ENCODE peak calls at places on chromosomes 12 and 14, in eight cellular contexts. X, E, L, Z, H, A, F and N are unnamed samples.

GRCh38 chr14:33323979-33324378 is 385.3 kb downstream of the NPAS3 start:
- DNase-seq in F (no peak), E (no peak), H (no peak), X (no peak), A (no peak), Z (no peak), L (no peak), N (no peak)

GRCh38 chr14:104749111-104749649 is 3.8 kb upstream of the SIVA1 start:
- DNase-seq in F (no peak), E (peak), X (peak), H (peak), Z (peak), A (no peak), L (no peak), N (no peak)

GRCh38 chr12:104729091-104729490 is 229.0 kb downstream of the SLC41A2 start:
- DNase-seq in L (no peak), A (no peak), E (no peak), F (no peak), Z (no peak), X (no peak), H (no peak), N (no peak)

GRCh38 chr14:104686624-104687517 is 2.5 kb upstream of the INF2 start:
- DNase-seq in F (no peak), A (no peak), H (no peak), X (no peak), E (no peak), L (no peak), Z (peak), N (no peak)

GRCh38 chr12:122121341-122122192 is 43.0 kb downstream of the MLXIP start:
- DNase-seq in L (no peak), A (no peak), Z (no peak), H (no peak), X (no peak), F (no peak), E (peak), N (no peak)

GRCh38 chr12:58306266-58306995 is 365.1 kb downstream of the ATP23 start:
- DNase-seq in A (no peak), X (no peak), F (no peak), H (peak), L (no peak), E (no peak), Z (no peak), N (no peak)

GRCh38 chr12:111408116-111408440 is 2.4 kb downstream of the SH2B3 start:
- DNase-seq in F (no peak), X (no peak), Z (no peak), E (no peak), H (no peak), A (no peak), L (no peak), N (no peak)

GRCh38 chr14:101365329-101366158 is 195.8 kb upstream of the DIO3 start:
- DNase-seq in F (no peak), A (no peak), H (no peak), X (no peak), E (peak), L (no peak), Z (peak), N (no peak)

GRCh38 chr12:113154351-113154973 is 4.9 kb downstream of the CFAP73 start:
- DNase-seq in L (no peak), F (no peak), E (peak), H (peak), A (no peak), X (peak), Z (no peak), N (no peak)

GRCh38 chr14:53956427-53957201 is at the start of gene BMP4:
- DNase-seq in X (no peak), H (no peak), A (peak), Z (peak), E (peak), L (no peak), F (no peak), N (no peak)

GRCh38 chr12:75208851-75209781 is 523 bp downstream of the KCNC2 start:
- DNase-seq in E (peak), H (peak), X (no peak), A (no peak), L (no peak), Z (no peak), F (no peak), N (peak)

GRCh38 chr12:40028296-40028695 is 77.6 kb downstream of the SLC2A13 start:
- DNase-seq in A (no peak), E (no peak), F (no peak), L (no peak), X (no peak), Z (no peak), H (no peak), N (no peak)

GRCh38 chr12:41988715-41989114 is 156.0 kb downstream of the GXYLT1 start:
- DNase-seq in X (no peak), A (no peak), F (no peak), H (no peak), E (no peak), Z (no peak), L (no peak), N (no peak)

GRCh38 chr14:55477680-55478079 is 37.3 kb upstream of the TBPL2 start:
- DNase-seq in L (no peak), H (peak), Z (no peak), X (no peak), A (no peak), E (no peak), F (no peak), N (no peak)

GRCh38 chr14:94392510-94392935 is 4.1 kb upstream of the SERPINA1 start:
- DNase-seq in F (no peak), Z (no peak), E (peak), H (peak), L (no peak), X (no peak), A (peak), N (no peak)

GRCh38 chr14:38357557-38357956 is 101.7 kb upstream of the CLEC14A start:
- DNase-seq in H (peak), F (no peak), L (no peak), E (no peak), A (no peak), X (no peak), Z (no peak), N (no peak)

GRCh38 chr12:1162083-1162760 is 171.2 kb downstream of the ERC1 start:
- DNase-seq in E (no peak), A (no peak), X (peak), L (no peak), H (no peak), Z (no peak), F (no peak), N (no peak)

GRCh38 chr12:31220061-31220460 is 105.9 kb downstream of the SINHCAF start:
- DNase-seq in E (peak), X (no peak), F (no peak), L (no peak), A (no peak), H (no peak), Z (no peak), N (no peak)

GRCh38 chr14:78029471-78030372 is 140.5 kb upstream of the NRXN3 start:
- DNase-seq in H (no peak), L (peak), A (no peak), E (peak), Z (no peak), X (peak), F (no peak), N (no peak)

GRCh38 chr14:57009585-57010515 is 199.6 kb upstream of the OTX2 start:
- DNase-seq in H (no peak), F (no peak), A (no peak), X (no peak), Z (no peak), L (no peak), E (no peak), N (no peak)

GRCh38 chr12:4089147-4089606 is 184.4 kb upstream of the CCND2 start:
- DNase-seq in F (no peak), Z (no peak), L (no peak), E (no peak), H (no peak), A (no peak), X (no peak), N (no peak)

GRCh38 chr12:42893196-42893595 is 303.6 kb upstream of the PRICKLE1 start:
- DNase-seq in Z (no peak), L (no peak), X (no peak), F (no peak), H (no peak), A (no peak), E (no peak), N (no peak)

GRCh38 chr12:5037795-5038357 is 5.8 kb upstream of the KCNA5 start:
- DNase-seq in A (no peak), L (no peak), H (no peak), F (no peak), X (no peak), E (no peak), Z (no peak), N (no peak)

GRCh38 chr12:52380271-52380694 is 5.2 kb downstream of the KRT84 start:
- DNase-seq in X (peak), Z (no peak), A (peak), H (peak), F (no peak), E (peak), L (no peak), N (peak)

GRCh38 chr14:21191809-21192446 is 36.1 kb upstream of the OR5AU1 start:
- DNase-seq in H (peak), F (peak), Z (peak), A (peak), L (no peak), E (peak), X (peak), N (peak)

GRCh38 chr14:54836231-54836630 is 66.4 kb downstream of the GCH1 start:
- DNase-seq in X (no peak), L (no peak), A (no peak), E (no peak), Z (no peak), H (no peak), F (no peak), N (no peak)

GRCh38 chr12:123713398-123714301 is 1.5 kb downstream of the ATP6V0A2 start:
- DNase-seq in E (no peak), X (no peak), H (peak), F (no peak), L (no peak), Z (no peak), A (no peak), N (no peak)

GRCh38 chr12:44126811-44127210 is 290.9 kb downstream of the TMEM117 start:
- DNase-seq in F (no peak), L (no peak), Z (no peak), H (no peak), E (no peak), X (no peak), A (no peak), N (no peak)

GRCh38 chr14:92719890-92720323 is 28.5 kb downstream of the LGMN start:
- DNase-seq in X (peak), F (no peak), H (no peak), Z (no peak), L (no peak), A (no peak), E (no peak), N (no peak)

GRCh38 chr12:68440068-68440581 is 108.0 kb upstream of the MDM1 start:
- DNase-seq in Z (no peak), E (peak), L (no peak), H (peak), A (no peak), X (no peak), F (no peak), N (no peak)

GRCh38 chr14:26290007-26290530 is 307.8 kb downstream of the NOVA1 start:
- DNase-seq in A (no peak), H (peak), F (no peak), L (no peak), Z (no peak), X (no peak), E (no peak), N (no peak)

GRCh38 chr12:84807249-84807648 is 105.3 kb downstream of the SLC6A15 start:
- DNase-seq in H (peak), A (no peak), L (no peak), X (no peak), E (no peak), Z (no peak), F (no peak), N (no peak)